ENCODE peak calls at places on chromosomes 3 and 15, in six cellular contexts. G, R, Q, I, L and J are unnamed samples.
A peak's percentile ranks its signal among the peaks of the same experiment; 100 is the strongest.

GRCh38 chr3:139937674-139938279 is 2.8 kb downstream of the CLSTN2 start:
- DNase-seq in L (peak; percentile 41), R (peak; percentile 57), Q (peak; percentile 59), G (peak; percentile 29), I (peak; percentile 44), J (peak; percentile 48)

GRCh38 chr3:120438971-120439370 is 11.8 kb downstream of the FSTL1 start:
- DNase-seq in G (no peak), Q (no peak), R (no peak), I (no peak), L (peak; percentile 89), J (peak; percentile 20)

GRCh38 chr3:108914774-108915641 is 38.7 kb downstream of the GUCA1C start:
- DNase-seq in G (peak; percentile 67), Q (peak; percentile 72), R (peak; percentile 83), L (peak; percentile 85), I (peak; percentile 54), J (peak; percentile 80)

GRCh38 chr15:25246641-25247417 is 192.0 kb downstream of the UBE3A start:
- DNase-seq in I (no peak), G (no peak), Q (no peak), R (no peak), L (no peak), J (no peak)

GRCh38 chr15:94026458-94026967 is 204.8 kb upstream of the MCTP2 start:
- DNase-seq in I (no peak), Q (no peak), L (peak; percentile 65), G (no peak), R (no peak), J (no peak)

GRCh38 chr3:150077581-150078247 is 107.0 kb upstream of the PFN2 start:
- DNase-seq in L (peak; percentile 78), R (no peak), I (no peak), Q (no peak), G (no peak), J (no peak)

GRCh38 chr3:70150599-70150998 is 151.1 kb downstream of the SAMMSON start:
- DNase-seq in I (no peak), G (no peak), L (no peak), Q (no peak), R (no peak), J (no peak)

GRCh38 chr15:28878209-28878608 is 7.6 kb upstream of the APBA2 start:
- DNase-seq in R (no peak), L (no peak), I (no peak), Q (no peak), G (no peak), J (no peak)

GRCh38 chr3:38453075-38453913 is at the start of gene ACVR2B:
- DNase-seq in Q (peak; percentile 98), G (peak; percentile 82), R (peak; percentile 93), L (peak; percentile 82), I (peak; percentile 77), J (peak; percentile 95)

GRCh38 chr3:115286529-115287197 is 139.6 kb upstream of the ZBTB20 start:
- DNase-seq in R (no peak), I (no peak), L (no peak), Q (no peak), G (no peak), J (no peak)

GRCh38 chr3:52190294-52190841 is 7.6 kb upstream of the ALAS1 start:
- DNase-seq in R (no peak), Q (no peak), I (no peak), G (no peak), L (no peak), J (no peak)

GRCh38 chr3:184299488-184300376 is 691 bp downstream of the PSMD2 start:
- DNase-seq in R (no peak), I (no peak), L (peak; percentile 50), Q (no peak), G (no peak), J (no peak)

GRCh38 chr3:151460240-151460639 is 621 bp downstream of the IGSF10 start:
- DNase-seq in I (no peak), Q (no peak), L (peak; percentile 27), R (no peak), G (no peak), J (no peak)

GRCh38 chr3:193816656-193817311 is 223.8 kb downstream of the OPA1 start:
- DNase-seq in G (no peak), R (peak; percentile 92), Q (peak; percentile 67), I (peak; percentile 94), L (no peak), J (peak; percentile 94)

GRCh38 chr15:72319985-72320671 is at the start of gene CELF6:
- DNase-seq in Q (peak; percentile 99), R (peak; percentile 97), I (peak; percentile 72), L (peak; percentile 42), G (peak; percentile 81), J (peak; percentile 99)

GRCh38 chr3:12663311-12663935 is 494 bp downstream of the RAF1 start:
- DNase-seq in L (peak; percentile 56), G (no peak), I (no peak), R (peak; percentile 51), Q (peak; percentile 78), J (no peak)

GRCh38 chr15:58457466-58457965 is 25.7 kb downstream of the LIPC start:
- DNase-seq in Q (no peak), G (no peak), I (peak; percentile 26), R (no peak), L (peak; percentile 91), J (no peak)

GRCh38 chr3:180871901-180872300 is 40.6 kb upstream of the FXR1 start:
- DNase-seq in Q (no peak), G (no peak), L (no peak), R (no peak), I (no peak), J (no peak)

GRCh38 chr3:161372321-161373260 is 1.3 kb upstream of the SPTSSB start:
- DNase-seq in R (peak; percentile 69), G (no peak), L (peak; percentile 81), I (peak; percentile 38), Q (peak; percentile 74), J (peak; percentile 63)

GRCh38 chr15:36161781-36162212 is 417.6 kb upstream of the CDIN1 start:
- DNase-seq in Q (no peak), R (peak; percentile 20), L (peak; percentile 80), I (peak; percentile 23), G (no peak), J (peak; percentile 50)

GRCh38 chr3:52432631-52433030 is 12.3 kb downstream of the SEMA3G start:
- DNase-seq in I (no peak), G (no peak), R (no peak), L (no peak), Q (no peak), J (no peak)

GRCh38 chr3:168249539-168250414 is 154.1 kb upstream of the GOLIM4 start:
- DNase-seq in I (peak; percentile 87), Q (peak; percentile 89), G (peak; percentile 91), L (peak; percentile 77), R (peak; percentile 95), J (peak; percentile 96)

GRCh38 chr15:61857169-61857829 is 202.9 kb downstream of the VPS13C start:
- DNase-seq in G (peak; percentile 18), Q (no peak), L (no peak), R (no peak), I (no peak), J (no peak)

GRCh38 chr15:42444415-42445063 is 46.4 kb downstream of the ZNF106 start:
- DNase-seq in L (no peak), I (no peak), G (no peak), Q (no peak), R (peak; percentile 34), J (no peak)

DNA sequence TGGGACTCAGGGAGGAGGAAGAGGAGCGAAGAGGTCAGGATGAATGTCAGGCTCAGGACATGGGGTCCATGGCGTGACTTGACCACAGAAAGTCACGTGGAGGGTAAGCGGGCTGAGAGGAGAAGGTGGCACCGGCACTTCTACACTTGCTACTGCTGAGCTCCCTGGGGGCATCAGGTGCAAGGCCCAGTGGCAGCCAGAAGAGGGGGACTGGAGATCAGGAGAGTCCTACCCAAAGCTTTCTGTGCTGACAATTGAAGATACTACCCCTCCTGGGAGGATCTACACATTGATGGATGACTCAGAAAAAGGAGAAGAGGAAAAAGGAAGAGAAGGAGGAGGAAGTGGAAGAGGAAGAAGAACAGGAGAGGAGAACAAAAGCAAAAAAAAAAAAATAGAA is 41.3 kb downstream of the MYO5C start:
- DNase-seq in R (peak; percentile 24), L (peak; percentile 11), G (no peak), I (no peak), Q (no peak), J (no peak)
- TF ChIP-seq CTCF in R (peak; percentile 30), L (peak; percentile 23), G (peak; percentile 23), I (no peak), Q (no peak), J (peak; percentile 22)

DNA sequence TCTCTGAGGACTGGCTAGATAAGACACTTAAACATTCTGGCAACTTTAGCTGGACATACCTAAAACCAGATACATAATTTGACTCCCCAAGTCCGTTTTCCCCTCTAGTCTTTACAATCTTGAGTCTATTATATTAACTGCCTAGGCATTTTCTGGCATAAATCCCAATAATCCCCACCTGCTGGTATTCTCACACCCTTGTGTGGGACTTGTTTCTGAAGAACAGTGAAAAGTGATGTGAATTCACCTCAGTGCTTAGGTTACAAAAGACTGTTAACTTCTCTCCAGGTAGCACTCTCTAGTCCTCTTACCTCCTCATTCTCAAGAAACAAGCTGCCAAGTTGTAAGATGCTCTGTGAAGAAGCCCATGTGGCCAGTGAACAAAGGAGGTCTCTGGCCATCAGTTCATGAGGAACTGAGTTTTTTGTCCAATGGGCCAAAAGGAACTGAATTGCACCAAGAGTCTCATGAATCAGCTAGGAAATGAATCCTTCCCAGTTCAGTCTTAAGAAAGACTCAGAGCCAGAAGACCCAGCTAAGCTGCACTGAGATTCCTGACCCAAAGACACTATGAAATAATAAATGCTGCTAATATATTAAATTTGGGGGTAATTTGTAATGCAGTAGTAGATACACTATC is 4.1 kb downstream of the OSBPL11 start:
- DNase-seq in G (no peak), I (no peak), Q (peak; percentile 23), R (peak; percentile 14), L (no peak), J (no peak)
- H3K4me1 ChIP-seq in G (peaks cover 30% of the 10 kb centered on the region), I (peaks cover 31% of the 10 kb centered on the region), Q (peaks cover 6% of the 10 kb centered on the region), R (peaks cover 7% of the 10 kb centered on the region), L (no peaks in the 10 kb centered on the region), J (peaks cover 32% of the 10 kb centered on the region)

GRCh38 chr3:189143321-189143720 is 28.4 kb upstream of the TPRG1 start:
- DNase-seq in I (no peak), L (peak; percentile 11), G (no peak), Q (no peak), R (no peak), J (no peak)

GRCh38 chr3:189146842-189147241 is 24.9 kb upstream of the TPRG1 start:
- DNase-seq in Q (no peak), G (no peak), L (peak; percentile 25), R (no peak), I (no peak), J (no peak)

GRCh38 chr3:189148090-189148507 is 23.7 kb upstream of the TPRG1 start:
- DNase-seq in Q (peak; percentile 52), R (peak; percentile 76), G (peak; percentile 69), I (peak; percentile 59), L (peak; percentile 82), J (peak; percentile 67)

GRCh38 chr3:189142527-189142926 is 29.2 kb upstream of the TPRG1 start:
- DNase-seq in G (no peak), R (no peak), L (peak; percentile 20), Q (no peak), I (no peak), J (no peak)

DNA sequence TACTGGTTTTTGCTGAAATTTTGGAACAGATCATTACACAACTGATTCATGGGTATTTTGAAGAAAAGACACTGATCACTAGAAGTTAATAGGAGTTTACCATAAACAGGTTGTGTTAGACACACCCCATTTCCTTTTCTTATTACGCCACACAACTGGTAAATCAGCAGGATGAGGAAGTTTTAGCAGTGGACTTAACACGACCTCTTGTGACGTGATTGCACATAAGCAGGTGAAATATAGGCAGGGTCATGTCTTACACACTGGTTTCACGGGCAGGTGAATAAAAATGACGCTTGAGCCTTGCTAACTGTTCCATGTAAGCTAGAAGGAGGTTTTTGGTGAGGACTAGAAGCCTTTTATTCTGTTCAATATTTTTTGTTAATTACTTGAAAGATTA is 27.1 kb upstream of the TPRG1 start:
- DNase-seq in L (peak; percentile 56), I (peak; percentile 32), G (no peak), R (no peak), Q (peak; percentile 28), J (no peak)
- H3F3A ChIP-seq in L (no peaks in the 10 kb centered on the region), I (no peaks in the 10 kb centered on the region), G (no peaks in the 10 kb centered on the region), R (no peaks in the 10 kb centered on the region), Q (no peaks in the 10 kb centered on the region), J (no peaks in the 10 kb centered on the region)

GRCh38 chr3:6362406-6362805 is 498.5 kb upstream of the GRM7 start:
- DNase-seq in I (no peak), R (no peak), Q (no peak), L (no peak), G (no peak), J (no peak)
- TF ChIP-seq CTCF in I (no peak), R (no peak), Q (no peak), L (no peak), G (no peak), J (no peak)